ENCODE peak calls at places on chromosomes 12 and 14, in eight cellular contexts. J is body of pancreas, M is uterus, L is IMR-90, T is HepG2, K is esophagus squamous epithelium, I is ovary, H is tibial nerve. V is an unnamed sample.

GRCh38 chr14:54175298-54175942 is 218.8 kb upstream of the BMP4 start:
- DNase-seq in J (peak), M (peak), L (peak), T (peak), K (no peak), I (peak), H (peak), V (peak)

GRCh38 chr12:83827860-83828259 is 1084.7 kb downstream of the SLC6A15 start:
- DNase-seq in J (no peak), M (no peak), L (no peak), T (no peak), K (no peak), I (no peak), H (no peak), V (no peak)

GRCh38 chr12:112977641-112978040 is 678 bp upstream of the OAS2 start:
- DNase-seq in J (no peak), M (no peak), L (no peak), T (no peak), K (no peak), I (no peak), H (no peak), V (no peak)

GRCh38 chr12:39824505-39825198 is 205.0 kb upstream of the ABCD2 start:
- DNase-seq in J (no peak), M (no peak), L (peak), T (peak), K (no peak), I (no peak), H (no peak), V (no peak)

GRCh38 chr12:49904601-49905000 is 901 bp upstream of the FAIM2 start:
- DNase-seq in J (no peak), M (no peak), L (no peak), T (no peak), K (no peak), I (no peak), H (no peak), V (no peak)

GRCh38 chr14:85566603-85567002 is 36.7 kb downstream of the FLRT2 start:
- DNase-seq in J (no peak), M (no peak), L (peak), T (no peak), K (no peak), I (no peak), H (no peak), V (no peak)

GRCh38 chr14:58738189-58738836 is 100.6 kb downstream of the DACT1 start:
- DNase-seq in J (no peak), M (no peak), L (peak), T (no peak), K (no peak), I (no peak), H (no peak), V (no peak)

GRCh38 chr14:104217486-104218360 is 79.3 kb downstream of the KIF26A start:
- DNase-seq in J (no peak), M (no peak), L (no peak), T (no peak), K (no peak), I (peak), H (no peak), V (no peak)

GRCh38 chr12:111270128-111270651 is 98.7 kb downstream of the PHETA1 start:
- DNase-seq in J (no peak), M (no peak), L (no peak), T (no peak), K (no peak), I (no peak), H (no peak), V (no peak)

GRCh38 chr14:49940805-49941421 is 48.0 kb downstream of the ARF6 start:
- DNase-seq in J (no peak), M (no peak), L (peak), T (no peak), K (no peak), I (no peak), H (no peak), V (no peak)

GRCh38 chr14:51458563-51458955 is 193.2 kb upstream of the FRMD6 start:
- DNase-seq in J (no peak), M (no peak), L (peak), T (no peak), K (no peak), I (no peak), H (no peak), V (no peak)

GRCh38 chr14:68733086-68733621 is 59.7 kb downstream of the ZFP36L1 start:
- DNase-seq in J (no peak), M (no peak), L (no peak), T (no peak), K (no peak), I (no peak), H (peak), V (no peak)

GRCh38 chr14:101873401-101873800 is 91.0 kb upstream of the DYNC1H1 start:
- DNase-seq in J (no peak), M (no peak), L (no peak), T (no peak), K (no peak), I (no peak), H (no peak), V (no peak)

GRCh38 chr12:130714091-130714590 is 2.0 kb downstream of the RIMBP2 start:
- DNase-seq in J (no peak), M (peak), L (no peak), T (no peak), K (no peak), I (peak), H (no peak), V (no peak)
- TF ChIP-seq POLR2A in J (no peak), M (no peak), L (no peak), T (no peak), K (no peak), I (no peak), H (no peak), V (no peak)

DNA sequence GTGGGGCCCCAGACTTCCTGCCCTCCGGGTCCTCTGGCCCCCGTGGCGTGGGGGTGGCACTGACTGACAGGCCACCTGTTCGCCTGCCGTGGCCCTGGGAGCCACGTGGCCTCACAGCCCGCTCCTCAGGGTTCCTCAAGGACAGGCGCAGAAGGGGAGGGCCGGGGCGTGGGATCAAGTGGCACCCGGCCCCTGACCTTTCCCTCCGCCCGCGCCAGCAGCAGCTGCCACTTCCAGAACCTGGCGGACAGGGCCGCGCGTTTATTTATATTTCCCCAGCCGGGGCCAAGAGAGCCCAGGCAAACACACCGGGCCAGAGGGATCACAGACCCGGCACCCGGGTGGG is 92.6 kb downstream of the RFLNA start:
- DNase-seq in J (peak), M (no peak), L (no peak), T (peak), K (no peak), I (no peak), H (no peak), V (no peak)
- TF ChIP-seq POLR2A in J (peak), M (no peak), L (no peak), T (no peak), K (no peak), I (no peak), H (no peak), V (no peak)

GRCh38 chr12:107457536-107457935 is 228.1 kb upstream of the PWP1 start:
- DNase-seq in J (no peak), M (no peak), L (no peak), T (no peak), K (no peak), I (no peak), H (no peak), V (no peak)

GRCh38 chr12:107450541-107450940 is 235.1 kb upstream of the PWP1 start:
- DNase-seq in J (no peak), M (no peak), L (no peak), T (no peak), K (no peak), I (no peak), H (no peak), V (no peak)

GRCh38 chr12:107458163-107458562 is 227.4 kb upstream of the PWP1 start:
- DNase-seq in J (peak), M (no peak), L (no peak), T (no peak), K (no peak), I (no peak), H (no peak), V (no peak)

GRCh38 chr12:107451246-107451645 is 234.4 kb upstream of the PWP1 start:
- DNase-seq in J (no peak), M (no peak), L (no peak), T (no peak), K (no peak), I (no peak), H (no peak), V (no peak)

DNA sequence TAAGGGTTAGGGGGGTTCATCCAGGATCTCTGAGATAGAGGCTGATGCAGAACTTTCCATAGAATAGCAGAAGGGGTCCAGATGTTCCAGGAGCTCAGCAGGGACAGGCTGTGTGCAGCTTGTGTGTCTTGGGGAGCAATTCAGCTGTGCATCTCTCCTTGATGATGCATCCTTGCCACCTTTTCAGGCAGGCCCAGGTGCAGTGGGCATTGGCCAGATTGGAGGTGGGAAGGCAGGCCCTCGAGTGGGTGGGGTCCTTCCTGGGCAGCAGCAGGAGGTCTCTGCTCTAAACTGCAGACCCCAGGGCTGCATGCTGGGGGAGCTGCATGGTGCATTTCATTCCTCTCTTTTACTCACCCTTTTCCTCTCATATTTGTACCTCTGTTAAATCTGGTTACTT is 231.2 kb upstream of the PWP1 start:
- DNase-seq in J (no peak), M (no peak), L (no peak), T (no peak), K (no peak), I (no peak), H (no peak), V (no peak)
- TF ChIP-seq POLR2A in J (no peak), M (no peak), L (no peak), T (no peak), K (no peak), I (no peak), H (no peak), V (no peak)

GRCh38 chr12:53451661-53452158 is at the start of gene PCBP2:
- DNase-seq in J (peak), M (peak), L (peak), T (peak), K (peak), I (peak), H (peak), V (peak)
- TF ChIP-seq POLR2A in J (peak), M (peak), L (peak), T (peak), K (peak), I (peak), H (no peak), V (peak)

DNA sequence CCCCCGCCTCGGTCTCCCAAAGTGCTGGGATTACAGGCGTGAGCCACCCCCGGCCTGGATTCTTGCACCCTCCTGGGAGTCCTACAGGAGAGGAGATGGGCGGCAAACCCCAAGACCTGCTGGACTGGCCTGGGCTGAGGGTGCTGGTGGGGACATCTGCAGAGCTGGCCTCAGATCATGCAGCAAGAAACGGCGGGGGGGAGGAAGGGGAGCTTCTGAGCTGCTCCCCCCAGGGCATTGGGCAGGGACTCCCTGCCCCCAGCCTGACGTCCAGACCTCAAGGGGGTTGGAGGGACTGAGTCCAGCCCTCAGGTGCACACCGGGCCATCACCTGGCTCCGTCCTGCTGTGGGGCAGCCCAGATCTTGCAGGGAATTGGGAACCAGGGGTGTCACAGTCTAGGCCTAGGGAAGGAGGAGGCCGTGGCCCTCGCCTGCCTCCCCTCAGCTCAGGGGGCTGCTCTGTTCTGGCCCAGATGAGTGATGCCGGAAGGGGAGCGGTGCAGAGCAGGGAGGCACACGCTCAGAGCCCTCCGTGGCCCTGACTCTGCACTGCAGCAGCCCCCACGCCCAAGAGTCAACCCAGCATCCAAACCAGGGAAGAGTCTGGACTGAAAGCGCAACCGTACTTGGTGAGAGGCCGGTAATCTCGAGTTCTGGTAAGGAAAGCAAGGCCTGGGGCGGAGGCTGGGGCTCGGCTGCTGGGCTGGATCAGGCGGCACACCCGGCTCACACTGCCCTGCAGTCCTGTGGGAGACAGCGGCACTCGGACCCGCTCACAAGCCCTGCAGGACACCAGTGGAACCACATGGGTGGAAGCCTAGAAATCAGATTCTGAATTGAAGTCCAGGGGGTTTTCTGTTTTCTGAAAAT is 8.9 kb upstream of the AMN start:
- DNase-seq in J (no peak), M (no peak), L (no peak), T (no peak), K (no peak), I (no peak), H (no peak), V (no peak)
- TF ChIP-seq POLR2A in J (no peak), M (no peak), L (no peak), T (no peak), K (no peak), I (no peak), H (no peak), V (no peak)

GRCh38 chr12:21542412-21542811 is 16.3 kb downstream of the SPX start:
- DNase-seq in J (no peak), M (no peak), L (no peak), T (no peak), K (no peak), I (no peak), H (no peak), V (no peak)
- TF ChIP-seq POLR2A in J (no peak), M (no peak), L (no peak), T (no peak), K (no peak), I (no peak), H (no peak), V (no peak)